ENCODE peak calls at places on chromosomes 2 and 18, in six cellular contexts. I is H9, X is cardiac fibroblast, P is PC-3, W is sciatic nerve, C is RCC 7860. V is an unnamed sample.

GRCh38 chr2:63699549-63699839 is 110.7 kb downstream of the MDH1 start:
- DNase-seq in I (no peak), X (peak; percentile 36), P (peak; percentile 68), W (no peak), C (no peak), V (no peak)

GRCh38 chr18:28159055-28159454 is 17.9 kb downstream of the CDH2 start:
- DNase-seq in I (peak; percentile 41), X (no peak), P (peak; percentile 50), W (no peak), C (no peak), V (no peak)

GRCh38 chr2:214587442-214587841 is 176.6 kb downstream of the VWC2L start:
- DNase-seq in I (peak; percentile 52), X (no peak), P (peak; percentile 24), W (no peak), C (no peak), V (peak; percentile 48)

GRCh38 chr2:240960963-240961876 is 37.2 kb upstream of the SNED1 start:
- DNase-seq in I (peak; percentile 19), X (peak; percentile 36), P (no peak), W (peak; percentile 58), C (no peak), V (no peak)

GRCh38 chr18:54127759-54128378 is 96.6 kb downstream of the MBD2 start:
- DNase-seq in I (peak; percentile 68), X (peak; percentile 79), P (peak; percentile 76), W (no peak), C (peak; percentile 7), V (peak; percentile 76)

GRCh38 chr2:160241251-160242137 is 41.4 kb upstream of the ITGB6 start:
- DNase-seq in I (no peak), X (peak; percentile 92), P (peak; percentile 82), W (no peak), C (peak; percentile 79), V (no peak)

GRCh38 chr2:179536185-179536584 is 271.6 kb upstream of the SESTD1 start:
- DNase-seq in I (no peak), X (peak; percentile 56), P (peak; percentile 52), W (no peak), C (no peak), V (no peak)

GRCh38 chr2:73135236-73135635 is 22.5 kb upstream of the RAB11FIP5 start:
- DNase-seq in I (no peak), X (no peak), P (no peak), W (no peak), C (no peak), V (no peak)

GRCh38 chr2:45885111-45885685 is 233.7 kb downstream of the PRKCE start:
- DNase-seq in I (no peak), X (no peak), P (no peak), W (no peak), C (no peak), V (no peak)

GRCh38 chr2:150610670-150611279 is 123.3 kb upstream of the RND3 start:
- DNase-seq in I (peak; percentile 57), X (peak; percentile 77), P (peak; percentile 85), W (no peak), C (peak; percentile 33), V (peak; percentile 40)

GRCh38 chr2:16218651-16219050 is 278.3 kb downstream of the MYCN start:
- DNase-seq in I (peak; percentile 75), X (no peak), P (no peak), W (no peak), C (no peak), V (peak; percentile 78)

GRCh38 chr2:234548720-234549420 is 52.0 kb upstream of the ARL4C start:
- DNase-seq in I (peak; percentile 84), X (peak; percentile 77), P (no peak), W (no peak), C (no peak), V (peak; percentile 52)

GRCh38 chr2:225337183-225337582 is 62.3 kb upstream of the NYAP2 start:
- DNase-seq in I (no peak), X (peak; percentile 39), P (peak; percentile 44), W (no peak), C (peak; percentile 13), V (peak; percentile 1)

GRCh38 chr18:59311631-59312030 is 6.8 kb downstream of the CPLX4 start:
- DNase-seq in I (no peak), X (peak; percentile 6), P (peak; percentile 58), W (no peak), C (peak; percentile 76), V (no peak)

GRCh38 chr2:12052771-12053170 is 306.3 kb downstream of the LPIN1 start:
- DNase-seq in I (no peak), X (no peak), P (peak; percentile 19), W (no peak), C (no peak), V (no peak)

GRCh38 chr2:64731746-64732145 is 78.0 kb upstream of the SERTAD2 start:
- DNase-seq in I (no peak), X (no peak), P (no peak), W (no peak), C (no peak), V (no peak)

GRCh38 chr2:181839811-181840210 is 51.7 kb upstream of the ITPRID2 start:
- DNase-seq in I (no peak), X (no peak), P (no peak), W (no peak), C (no peak), V (no peak)

V was measured in ELF-1.